ENCODE peak calls at places on chromosomes 13 and 19, in nine cellular contexts. U is small intestine, C is fibroblast of lung, I is PC-3, F is Panc1, X is body of pancreas, B is GM23248, Q is colonic mucosa, E is neuronal stem cell. L is an unnamed sample. For H3K4me1, the result is how much of the 10 kb centered on the place peaks cover.

GRCh38 chr13:114222461-114222968 is 12.2 kb upstream of the CDC16 start:
- DNase-seq in Q (no peak), U (peak), I (no peak), B (no peak), E (no peak), C (peak), F (no peak), X (peak), L (no peak)

GRCh38 chr19:34298891-34299510 is 44.6 kb downstream of the GARRE1 start:
- DNase-seq in Q (peak), U (peak), F (no peak), B (no peak), E (no peak), I (no peak), C (no peak), X (no peak), L (no peak)

GRCh38 chr19:17794731-17795494 is at the start of gene B3GNT3:
- DNase-seq in U (peak), I (peak), C (no peak), E (no peak), X (peak), B (peak), Q (peak), F (no peak), L (peak)

GRCh38 chr13:113938716-113939115 is 35.2 kb downstream of the C13orf46 start:
- DNase-seq in X (no peak), C (peak), E (no peak), B (no peak), I (no peak), F (no peak), Q (no peak), U (peak), L (no peak)

GRCh38 chr13:85738696-85739320 is 60.4 kb downstream of the SLITRK6 start:
- DNase-seq in I (peak), Q (no peak), C (no peak), B (no peak), F (no peak), E (no peak), U (no peak), X (no peak), L (peak)

GRCh38 chr19:1027953-1028902 is 1.8 kb downstream of the CNN2 start:
- DNase-seq in C (peak), B (peak), X (peak), I (peak), F (no peak), Q (peak), E (peak), U (peak), L (peak)

GRCh38 chr19:44557933-44558332 is 28.5 kb upstream of the CEACAM20 start:
- DNase-seq in F (no peak), E (no peak), Q (no peak), U (peak), I (peak), B (no peak), X (no peak), C (no peak), L (no peak)

GRCh38 chr13:113034451-113035208 is 65.6 kb downstream of the MCF2L start:
- DNase-seq in B (peak), X (peak), C (peak), U (peak), E (peak), I (peak), F (no peak), Q (peak), L (no peak)

GRCh38 chr19:55670280-55671053 is 4.6 kb upstream of the EPN1 start:
- DNase-seq in E (no peak), B (no peak), I (no peak), U (no peak), X (no peak), F (no peak), Q (no peak), C (no peak), L (no peak)

GRCh38 chr19:38710928-38711725 is 33.1 kb downstream of the CAPN12 start:
- DNase-seq in U (no peak), X (no peak), E (no peak), C (no peak), B (peak), Q (no peak), I (no peak), F (no peak), L (no peak)

GRCh38 chr13:45838171-45838745 is 13.3 kb downstream of the SIAH3 start:
- DNase-seq in I (no peak), U (no peak), F (no peak), C (no peak), Q (no peak), X (no peak), B (no peak), E (no peak), L (no peak)

GRCh38 chr13:44713793-44714469 is 137.8 kb upstream of the TSC22D1 start:
- DNase-seq in U (no peak), I (peak), C (peak), Q (no peak), F (no peak), E (no peak), B (peak), X (no peak), L (peak)

GRCh38 chr19:55251296-55252081 is 7.3 kb downstream of the PPP6R1 start:
- DNase-seq in I (peak), C (no peak), U (no peak), E (no peak), Q (peak), X (no peak), B (peak), F (no peak), L (no peak)

GRCh38 chr13:101700598-101700997 is 248.1 kb downstream of the ITGBL1 start:
- DNase-seq in U (no peak), I (no peak), Q (no peak), E (no peak), X (no peak), B (peak), F (no peak), C (peak), L (no peak)

GRCh38 chr19:44741841-44742352 is 6.6 kb upstream of the BCL3 start:
- DNase-seq in X (peak), E (no peak), U (peak), C (peak), I (peak), B (peak), F (peak), Q (peak), L (peak)

GRCh38 chr19:2426661-2427322 is 594 bp downstream of the TIMM13 start:
- DNase-seq in X (peak), U (peak), F (no peak), B (peak), C (peak), I (peak), Q (peak), E (peak), L (peak)

GRCh38 chr13:23980160-23980551 is 82.9 kb upstream of the C1QTNF9B start:
- DNase-seq in I (peak), X (peak), F (no peak), E (peak), B (peak), C (peak), U (peak), Q (peak), L (peak)

GRCh38 chr19:49940482-49940791 is 11.1 kb upstream of the NUP62 start:
- DNase-seq in X (no peak), E (no peak), U (no peak), Q (no peak), B (no peak), C (no peak), F (no peak), I (no peak), L (no peak)

GRCh38 chr13:52903320-52903719 is 54.9 kb upstream of the PCDH8 start:
- DNase-seq in F (no peak), X (no peak), U (no peak), E (no peak), B (no peak), I (no peak), C (no peak), Q (no peak), L (no peak)

GRCh38 chr19:52533901-52534300 is 6.4 kb downstream of the ZNF808 start:
- DNase-seq in C (no peak), Q (no peak), U (no peak), E (no peak), I (no peak), X (no peak), F (no peak), B (no peak), L (no peak)

GRCh38 chr19:27794444-27795042 is 1418.4 kb downstream of the UQCRFS1 start:
- DNase-seq in C (peak), Q (no peak), X (no peak), B (peak), E (peak), I (peak), U (no peak), F (no peak), L (no peak)

GRCh38 chr13:32887617-32888016 is 128.6 kb upstream of the KL start:
- DNase-seq in C (no peak), I (no peak), X (no peak), Q (no peak), F (no peak), U (no peak), B (no peak), E (no peak), L (no peak)

GRCh38 chr13:34502011-34502410 is 440.1 kb upstream of the NBEA start:
- DNase-seq in I (no peak), E (no peak), X (no peak), F (no peak), C (no peak), U (no peak), Q (no peak), B (no peak), L (no peak)

GRCh38 chr19:17902701-17903100 is 30.1 kb upstream of the CCDC124 start:
- DNase-seq in B (peak), E (no peak), U (no peak), F (no peak), Q (no peak), X (no peak), C (peak), I (no peak), L (peak)

GRCh38 chr13:99558570-99559180 is 57.4 kb downstream of the TM9SF2 start:
- DNase-seq in C (peak), F (no peak), B (peak), E (no peak), I (no peak), Q (no peak), X (no peak), U (no peak), L (no peak)

GRCh38 chr13:34942732-34943674 is 933 bp downstream of the NBEA start:
- DNase-seq in E (peak), C (no peak), B (peak), U (peak), X (peak), Q (peak), F (no peak), I (peak), L (no peak)

GRCh38 chr19:790971-791604 is 6.2 kb upstream of the PTBP1 start:
- DNase-seq in X (no peak), E (no peak), C (no peak), F (no peak), Q (no peak), B (no peak), U (no peak), I (no peak), L (no peak)

GRCh38 chr19:56837492-56837891 is 3.0 kb downstream of the PEG3 start:
- DNase-seq in F (no peak), X (peak), Q (peak), E (no peak), B (peak), U (no peak), I (peak), C (peak), L (no peak)

GRCh38 chr13:45055902-45056648 is 64.2 kb upstream of the GTF2F2 start:
- DNase-seq in Q (peak), U (no peak), C (peak), X (no peak), I (peak), B (peak), E (no peak), F (no peak), L (peak)

GRCh38 chr19:50496189-50497029 is 14.6 kb downstream of the JOSD2 start:
- DNase-seq in U (no peak), C (no peak), Q (no peak), X (peak), F (no peak), I (no peak), E (no peak), B (no peak), L (no peak)

GRCh38 chr19:35908977-35909683 is 1.0 kb upstream of the TYROBP start:
- DNase-seq in F (no peak), I (no peak), X (no peak), B (no peak), E (no peak), Q (peak), C (no peak), U (peak), L (no peak)

GRCh38 chr13:92537485-92537884 is 689.1 kb upstream of the GPC6 start:
- DNase-seq in C (no peak), I (no peak), U (no peak), X (no peak), Q (no peak), E (no peak), B (no peak), F (no peak), L (peak)

GRCh38 chr19:57348136-57348535 is 2.9 kb upstream of the ZNF304 start:
- DNase-seq in C (peak), Q (no peak), X (no peak), B (peak), E (no peak), U (no peak), F (no peak), I (no peak), L (no peak)

GRCh38 chr19:50723069-50723468 is at the start of gene CLEC11A:
- DNase-seq in Q (peak), I (no peak), U (no peak), B (peak), E (no peak), X (no peak), F (no peak), C (peak), L (no peak)

GRCh38 chr19:46984077-46985010 is 35.3 kb upstream of the NPAS1 start:
- DNase-seq in F (no peak), Q (no peak), I (peak), B (peak), E (no peak), C (peak), U (no peak), X (no peak), L (no peak)

GRCh38 chr13:53854321-53854720 is 825.7 kb downstream of the OLFM4 start:
- DNase-seq in C (no peak), Q (no peak), F (no peak), U (no peak), B (no peak), E (no peak), X (no peak), I (no peak), L (no peak)

DNA sequence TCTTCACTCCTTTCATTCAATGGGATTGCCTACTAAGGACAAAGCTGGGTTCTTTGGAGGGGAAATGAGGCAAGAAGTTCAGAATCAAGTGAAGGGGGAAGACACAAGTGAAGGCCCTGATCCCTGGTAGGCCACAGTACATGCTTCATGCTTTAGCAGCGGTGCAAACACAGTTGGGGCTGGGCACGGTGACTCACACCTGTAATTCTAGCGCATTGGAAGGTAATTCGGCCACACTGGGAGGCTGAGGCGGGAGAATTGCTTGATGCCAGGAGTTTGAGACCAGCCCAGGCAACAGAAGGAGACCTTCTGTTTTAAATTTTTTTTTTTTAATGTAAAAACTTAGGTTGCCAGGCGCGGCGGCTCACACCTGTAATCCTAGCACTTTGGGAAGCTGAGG is 23.4 kb upstream of the GATAD2A start:
- DNase-seq in U (no peak), B (no peak), Q (peak), F (no peak), C (no peak), I (peak), X (no peak), E (no peak), L (no peak)
- H3K4me1 ChIP-seq in U (under half), B (under half), Q (under half), F (under half), C (under half), I (under half), X (half or more), E (under half), L (under half)

GRCh38 chr13:50686547-50686946 is 156.9 kb downstream of the DLEU7 start:
- DNase-seq in E (no peak), X (no peak), I (no peak), F (no peak), B (no peak), C (no peak), U (peak), Q (no peak), L (no peak)

GRCh38 chr13:50687545-50687944 is 155.9 kb downstream of the DLEU7 start:
- DNase-seq in Q (no peak), F (no peak), C (no peak), X (no peak), U (no peak), I (no peak), E (no peak), B (no peak), L (no peak)

GRCh38 chr13:50682966-50683365 is 160.5 kb downstream of the DLEU7 start:
- DNase-seq in U (no peak), B (no peak), E (no peak), I (no peak), F (no peak), C (no peak), Q (no peak), X (no peak), L (no peak)

GRCh38 chr13:50684366-50684765 is 159.1 kb downstream of the DLEU7 start:
- DNase-seq in E (no peak), X (no peak), B (no peak), U (peak), Q (no peak), F (no peak), I (no peak), C (no peak), L (no peak)

GRCh38 chr13:50685491-50685890 is 158.0 kb downstream of the DLEU7 start:
- DNase-seq in C (peak), I (peak), B (peak), Q (peak), F (no peak), U (peak), E (no peak), X (peak), L (no peak)
- H3K4me1 ChIP-seq in C (under half), I (under half), B (under half), Q (under half), F (under half), U (under half), E (under half), X (under half), L (under half)

GRCh38 chr19:13887039-13887438 is 10.1 kb downstream of the NANOS3 start:
- DNase-seq in F (no peak), C (no peak), B (peak), Q (peak), I (no peak), E (no peak), X (no peak), U (peak), L (no peak)

GRCh38 chr19:13883665-13884064 is 6.7 kb downstream of the NANOS3 start:
- DNase-seq in U (no peak), F (no peak), Q (no peak), X (no peak), B (peak), I (no peak), E (no peak), C (no peak), L (no peak)

GRCh38 chr19:13882841-13883240 is 5.9 kb downstream of the NANOS3 start:
- DNase-seq in E (no peak), B (no peak), I (no peak), U (no peak), C (no peak), F (no peak), X (no peak), Q (no peak), L (no peak)

GRCh38 chr19:13885826-13886365 is 9.0 kb downstream of the NANOS3 start:
- DNase-seq in X (no peak), C (no peak), I (no peak), E (no peak), Q (no peak), B (no peak), F (no peak), U (no peak), L (no peak)

DNA sequence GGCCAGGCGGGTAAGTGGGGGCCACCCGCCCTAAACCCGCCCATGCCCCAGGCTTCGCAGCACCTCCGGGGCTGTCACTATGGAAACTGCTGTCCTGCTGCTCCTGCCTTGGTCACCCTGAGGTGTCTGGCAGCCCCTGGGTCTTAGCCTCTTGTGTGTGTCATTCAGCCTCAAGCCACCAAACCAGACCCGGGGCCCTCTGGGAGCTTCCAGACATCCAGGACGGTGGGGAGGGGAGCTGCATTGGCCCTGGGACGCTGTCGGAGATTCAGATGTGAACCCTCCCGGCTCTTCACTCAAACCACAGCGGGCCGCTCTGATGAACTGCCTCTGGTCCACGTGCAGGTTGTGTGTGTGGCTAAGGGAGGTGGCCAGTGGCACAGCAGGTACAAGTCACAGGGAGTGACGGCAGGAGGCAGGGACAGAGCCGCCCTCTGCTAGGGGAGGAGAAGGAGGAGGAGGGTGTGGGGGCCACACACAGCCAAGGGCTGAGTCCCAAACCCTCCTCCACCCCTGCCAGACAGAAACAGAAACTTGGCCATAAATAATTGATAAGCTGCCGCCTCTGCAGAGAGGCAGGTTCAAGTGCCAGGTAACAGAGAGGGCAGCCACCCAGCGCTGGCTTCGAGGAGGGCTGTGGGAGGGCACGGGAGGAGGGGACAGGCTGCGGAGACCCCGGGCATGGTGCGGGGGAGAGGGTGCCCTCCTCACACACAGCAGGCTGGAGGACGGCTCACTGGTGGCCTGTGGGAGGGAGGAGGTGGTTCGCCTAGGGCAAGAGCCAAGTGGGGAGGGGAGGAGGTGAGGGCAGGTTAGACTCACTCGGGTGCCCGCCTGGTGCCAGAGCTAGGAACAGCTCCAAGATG is 8.0 kb downstream of the NANOS3 start:
- DNase-seq in U (peak), I (no peak), Q (peak), F (no peak), C (no peak), E (no peak), B (no peak), X (peak), L (no peak)
- H3K4me1 ChIP-seq in U (under half), I (under half), Q (under half), F (under half), C (under half), E (under half), B (under half), X (half or more), L (under half)

GRCh38 chr19:5078666-5079409 is 109.9 kb downstream of the KDM4B start:
- DNase-seq in E (no peak), B (no peak), F (no peak), C (no peak), U (no peak), X (no peak), Q (no peak), I (no peak), L (no peak)
- H3K4me1 ChIP-seq in E (under half), B (under half), F (under half), C (under half), U (under half), X (under half), Q (under half), I (under half), L (under half)

GRCh38 chr19:15122331-15123030 is 15.3 kb downstream of the SYDE1 start:
- DNase-seq in X (no peak), I (no peak), F (no peak), Q (no peak), B (no peak), E (no peak), C (no peak), U (no peak), L (no peak)
- H3K4me1 ChIP-seq in X (under half), I (under half), F (under half), Q (under half), B (under half), E (under half), C (under half), U (under half), L (under half)

L was measured in foreskin keratinocyte.